ENCODE peak calls at places on chromosome 17, in eight cellular contexts. M is H1; T is brain microvascular endothelial cell; C is lower leg skin; I is stimulated activated CD4-positive, alpha-beta T cell treated with anti-CD3 and anti-CD28 coated beads, Interleukin-15, amount 100 ng/mL, for 1 hour; K is NCI-H1092 treated with DMSO at 0.1 percent for 48 hours; E is NCI-H1417; L is DMS 273 treated with DMSO at 0.1 percent for 48 hours. Y is an unnamed sample.

GRCh38 chr17:40879026-40879425 is 6.0 kb downstream of the KRT20 start:
- DNase-seq in T (no peak), E (no peak), I (no peak), M (no peak), K (no peak), L (no peak), C (no peak), Y (no peak)

GRCh38 chr17:75346906-75347305 is 57.7 kb upstream of the SLC25A19 start:
- DNase-seq in I (no peak), T (peak; percentile 49), M (no peak), E (no peak), K (no peak), L (no peak), C (no peak), Y (no peak)

GRCh38 chr17:41494524-41494923 is 4.8 kb upstream of the KRT36 start:
- DNase-seq in K (no peak), M (no peak), T (no peak), E (no peak), C (no peak), I (no peak), L (no peak), Y (no peak)

GRCh38 chr17:61862105-61862574 is 1.2 kb downstream of the BRIP1 start:
- DNase-seq in K (no peak), T (no peak), L (no peak), E (peak; percentile 26), M (no peak), I (no peak), C (no peak), Y (no peak)

GRCh38 chr17:31522284-31522931 is 130.9 kb downstream of the RAB11FIP4 start:
- DNase-seq in I (no peak), T (no peak), K (no peak), E (no peak), C (no peak), M (no peak), L (no peak), Y (no peak)

GRCh38 chr17:82611140-82612058 is 36.8 kb downstream of the WDR45B start:
- DNase-seq in T (no peak), L (peak; percentile 46), K (no peak), E (peak; percentile 88), I (no peak), M (no peak), C (no peak), Y (no peak)

GRCh38 chr17:29514792-29515191 is 52.0 kb downstream of the ABHD15 start:
- DNase-seq in L (no peak), T (no peak), M (no peak), I (no peak), E (no peak), C (no peak), K (no peak), Y (no peak)

GRCh38 chr17:69870751-69871199 is 204.2 kb upstream of the KCNJ16 start:
- DNase-seq in E (no peak), T (no peak), K (no peak), L (no peak), M (peak; percentile 15), C (no peak), I (no peak), Y (no peak)

GRCh38 chr17:16282522-16282921 is 65.5 kb downstream of the PIGL start:
- DNase-seq in M (no peak), C (no peak), T (peak; percentile 40), K (no peak), L (no peak), E (no peak), I (no peak), Y (no peak)

GRCh38 chr17:74964246-74964761 is 8.3 kb downstream of the HID1 start:
- DNase-seq in K (no peak), I (no peak), L (no peak), M (no peak), C (no peak), E (no peak), T (no peak), Y (no peak)

GRCh38 chr17:57461082-57461481 is 204.8 kb downstream of the MSI2 start:
- DNase-seq in E (no peak), I (no peak), C (no peak), M (no peak), T (no peak), K (no peak), L (no peak), Y (no peak)

GRCh38 chr17:45719335-45720071 is 64.6 kb upstream of the CRHR1 start:
- DNase-seq in I (no peak), K (no peak), C (peak; percentile 15), T (peak; percentile 80), E (peak; percentile 18), L (peak; percentile 49), M (no peak), Y (peak; percentile 63)

GRCh38 chr17:8672326-8672725 is 41.8 kb upstream of the MYH10 start:
- DNase-seq in I (no peak), E (no peak), C (no peak), T (no peak), K (no peak), M (no peak), L (no peak), Y (no peak)

GRCh38 chr17:15123593-15124590 is 141.2 kb downstream of the PMP22 start:
- DNase-seq in E (no peak), T (peak; percentile 7), C (no peak), I (no peak), L (no peak), M (no peak), K (no peak), Y (peak; percentile 1)

GRCh38 chr17:48187867-48188608 is 80.5 kb downstream of the SNX11 start:
- DNase-seq in M (no peak), L (no peak), C (no peak), T (no peak), K (peak; percentile 95), I (no peak), E (peak; percentile 30), Y (no peak)

GRCh38 chr17:17661834-17662233 is 19.4 kb upstream of the RAI1 start:
- DNase-seq in T (no peak), M (no peak), E (no peak), C (no peak), L (no peak), K (no peak), I (no peak), Y (no peak)

GRCh38 chr17:31216053-31216751 is 80.8 kb downstream of the OMG start:
- DNase-seq in L (peak; percentile 16), E (peak; percentile 67), C (no peak), I (no peak), K (peak; percentile 5), M (no peak), T (peak; percentile 73), Y (peak; percentile 39)

GRCh38 chr17:29715680-29716079 is 93.0 kb upstream of the CORO6 start:
- DNase-seq in E (no peak), M (no peak), I (no peak), T (no peak), K (no peak), C (no peak), L (no peak), Y (no peak)

GRCh38 chr17:73969956-73970355 is 233.5 kb upstream of the RPL38 start:
- DNase-seq in L (no peak), K (no peak), T (no peak), C (peak; percentile 51), I (no peak), M (no peak), E (no peak), Y (no peak)

GRCh38 chr17:67390646-67391480 is 13.8 kb downstream of the PITPNC1 start:
- DNase-seq in L (peak; percentile 42), T (peak; percentile 97), I (no peak), M (no peak), C (no peak), K (peak; percentile 54), E (peak; percentile 25), Y (peak; percentile 93)

GRCh38 chr17:18039535-18040286 is 503 bp downstream of the GID4 start:
- DNase-seq in M (no peak), C (no peak), T (no peak), K (peak; percentile 12), I (no peak), E (peak; percentile 15), L (no peak), Y (no peak)

GRCh38 chr17:50087246-50087911 is 7.8 kb upstream of the PDK2 start:
- DNase-seq in T (peak; percentile 71), M (no peak), K (peak; percentile 33), E (peak; percentile 68), L (peak; percentile 56), C (peak; percentile 62), I (peak; percentile 62), Y (peak; percentile 64)

GRCh38 chr17:61755668-61756067 is 107.7 kb downstream of the BRIP1 start:
- DNase-seq in E (no peak), M (no peak), I (no peak), L (no peak), C (no peak), T (no peak), K (no peak), Y (no peak)

GRCh38 chr17:44170499-44171201 is at the start of gene ASB16:
- DNase-seq in M (no peak), C (no peak), L (no peak), K (peak; percentile 60), T (no peak), I (no peak), E (peak; percentile 84), Y (no peak)

GRCh38 chr17:2682304-2682938 is 29.1 kb downstream of the CLUH start:
- DNase-seq in M (no peak), I (no peak), K (no peak), T (no peak), E (no peak), C (no peak), L (no peak), Y (no peak)

GRCh38 chr17:74478369-74479100 is 12.1 kb downstream of the CD300A start:
- DNase-seq in I (no peak), T (no peak), M (no peak), K (no peak), L (no peak), C (no peak), E (no peak), Y (no peak)

GRCh38 chr17:17498606-17499301 is 2.6 kb upstream of the RASD1 start:
- DNase-seq in I (no peak), L (no peak), T (no peak), C (no peak), K (no peak), E (no peak), M (no peak), Y (no peak)

GRCh38 chr17:55390364-55390977 is 31.2 kb downstream of the MMD start:
- DNase-seq in E (no peak), T (no peak), M (no peak), L (no peak), C (no peak), I (no peak), K (no peak), Y (no peak)

GRCh38 chr17:19336938-19337711 is 25.4 kb downstream of the B9D1 start:
- DNase-seq in L (no peak), C (no peak), I (no peak), E (no peak), K (no peak), M (no peak), T (peak; percentile 57), Y (no peak)

GRCh38 chr17:82536220-82537201 is 17.0 kb downstream of the FOXK2 start:
- DNase-seq in M (no peak), I (no peak), K (no peak), L (no peak), C (no peak), T (peak; percentile 67), E (peak; percentile 22), Y (peak; percentile 87)

GRCh38 chr17:14304876-14305636 is 4.2 kb downstream of the HS3ST3B1 start:
- DNase-seq in L (no peak), M (no peak), E (no peak), C (no peak), T (no peak), I (no peak), K (no peak), Y (no peak)

Y was measured in foreskin melanocyte.